ENCODE peak calls at places on chromosomes 16 and 17, in six cellular contexts. One of them, this sample, is unnamed.

GRCh38 chr17:28101919-28102318 is 59.4 kb downstream of the NLK start:
- DNase-seq in lung: no peak
- DNase-seq in GM13976: no peak
- DNase-seq in GM13977: no peak
- DNase-seq in MCF 10A: no peak
- DNase-seq in lower lobe of right lung: no peak
- DNase-seq in this sample: no peak

GRCh38 chr17:18263885-18264682 is 3.6 kb downstream of the MIEF2 start:
- DNase-seq in lung: no peak
- DNase-seq in GM13976: no peak
- DNase-seq in GM13977: no peak
- DNase-seq in MCF 10A: no peak
- DNase-seq in lower lobe of right lung: no peak
- DNase-seq in this sample: no peak

GRCh38 chr17:17200831-17201230 is 5.3 kb downstream of the PLD6 start:
- DNase-seq in lung: no peak
- DNase-seq in GM13976: no peak
- DNase-seq in GM13977: no peak
- DNase-seq in MCF 10A: no peak
- DNase-seq in lower lobe of right lung: no peak
- DNase-seq in this sample: no peak

GRCh38 chr17:82932146-82933005 is 92.6 kb upstream of the ZNF750 start:
- DNase-seq in lung: no peak
- DNase-seq in GM13976: no peak
- DNase-seq in GM13977: no peak
- DNase-seq in MCF 10A: no peak
- DNase-seq in lower lobe of right lung: peak
- DNase-seq in this sample: no peak

GRCh38 chr17:31678431-31678830 is 180.6 kb downstream of the COPRS start:
- DNase-seq in lung: no peak
- DNase-seq in GM13976: no peak
- DNase-seq in GM13977: no peak
- DNase-seq in MCF 10A: peak
- DNase-seq in lower lobe of right lung: no peak
- DNase-seq in this sample: no peak

GRCh38 chr16:8173111-8173644 is 417.1 kb downstream of the TMEM114 start:
- DNase-seq in lung: peak
- DNase-seq in GM13976: peak
- DNase-seq in GM13977: peak
- DNase-seq in MCF 10A: peak
- DNase-seq in lower lobe of right lung: peak
- DNase-seq in this sample: peak

GRCh38 chr17:80432961-80433550 is 18.1 kb downstream of the ENDOV start:
- DNase-seq in lung: no peak
- DNase-seq in GM13976: no peak
- DNase-seq in GM13977: no peak
- DNase-seq in MCF 10A: no peak
- DNase-seq in lower lobe of right lung: peak
- DNase-seq in this sample: no peak

GRCh38 chr16:87037012-87037411 is 280.2 kb downstream of the C16orf95 start:
- DNase-seq in lung: no peak
- DNase-seq in GM13976: no peak
- DNase-seq in GM13977: no peak
- DNase-seq in MCF 10A: no peak
- DNase-seq in lower lobe of right lung: no peak
- DNase-seq in this sample: no peak

GRCh38 chr16:87740441-87740840 is 25.3 kb downstream of the KLHDC4 start:
- DNase-seq in lung: no peak
- DNase-seq in GM13976: no peak
- DNase-seq in GM13977: no peak
- DNase-seq in MCF 10A: no peak
- DNase-seq in lower lobe of right lung: no peak
- DNase-seq in this sample: no peak

GRCh38 chr16:67939507-67940435 is 3.1 kb upstream of the PSMB10 start:
- DNase-seq in lung: no peak
- DNase-seq in GM13976: no peak
- DNase-seq in GM13977: no peak
- DNase-seq in MCF 10A: no peak
- DNase-seq in lower lobe of right lung: no peak
- DNase-seq in this sample: peak

GRCh38 chr17:35245196-35245486 is 2.3 kb downstream of the SLFN5 start:
- DNase-seq in lung: no peak
- DNase-seq in GM13976: no peak
- DNase-seq in GM13977: no peak
- DNase-seq in MCF 10A: peak
- DNase-seq in lower lobe of right lung: no peak
- DNase-seq in this sample: peak

GRCh38 chr16:12318661-12319463 is 342.3 kb downstream of the SNX29 start:
- DNase-seq in lung: no peak
- DNase-seq in GM13976: no peak
- DNase-seq in GM13977: no peak
- DNase-seq in MCF 10A: no peak
- DNase-seq in lower lobe of right lung: no peak
- DNase-seq in this sample: no peak

DNA sequence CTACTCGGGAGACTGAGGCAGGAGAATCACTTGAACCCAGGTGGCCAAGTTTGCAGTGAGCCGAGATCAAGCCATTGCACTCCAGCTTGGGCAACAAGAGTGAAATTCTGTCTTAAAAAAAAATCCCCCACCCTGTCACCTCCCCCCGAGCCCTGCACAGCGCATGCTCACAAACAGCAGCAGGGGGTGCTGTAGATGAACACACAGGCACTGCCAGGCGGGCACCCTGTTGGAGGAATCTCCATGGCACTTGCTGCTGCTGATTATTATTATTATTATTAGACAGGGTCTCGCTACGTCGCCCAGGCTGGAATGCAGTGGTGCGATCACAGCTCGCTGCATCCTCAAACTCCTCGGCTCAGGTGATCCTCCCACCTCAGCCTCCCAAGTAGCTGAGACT is 24.6 kb downstream of the FZD2 start:
- DNase-seq in lung: no peak
- DNase-seq in GM13976: no peak
- DNase-seq in GM13977: no peak
- DNase-seq in MCF 10A: peak
- DNase-seq in lower lobe of right lung: no peak
- DNase-seq in this sample: peak
- TF ChIP-seq CTCF in lung: no peak
- TF ChIP-seq CTCF in GM13976: peak
- TF ChIP-seq CTCF in GM13977: peak
- TF ChIP-seq CTCF in MCF 10A: no peak
- TF ChIP-seq CTCF in lower lobe of right lung: no peak
- TF ChIP-seq CTCF in this sample: no peak

DNA sequence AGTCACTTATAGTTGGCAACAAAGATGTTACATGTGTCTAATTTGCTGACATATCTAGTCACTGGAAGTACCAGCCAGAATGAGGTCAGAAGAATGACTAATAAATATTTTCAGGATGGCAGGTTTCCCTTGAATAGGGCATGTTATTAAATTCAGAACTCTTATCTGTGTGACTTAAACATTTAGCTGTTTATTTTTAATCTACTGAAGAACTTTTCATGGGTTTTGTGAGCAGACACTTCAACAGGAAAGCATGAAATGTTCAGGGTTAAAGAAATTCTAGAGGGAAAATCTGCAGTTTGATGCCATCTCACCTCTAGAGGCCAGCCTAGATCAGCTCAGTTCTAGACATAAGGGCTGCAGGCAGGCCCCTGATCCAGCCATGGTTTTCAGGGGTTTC is 13.2 kb downstream of the JPT2 start:
- DNase-seq in lung: no peak
- DNase-seq in GM13976: no peak
- DNase-seq in GM13977: no peak
- DNase-seq in MCF 10A: peak
- DNase-seq in lower lobe of right lung: no peak
- DNase-seq in this sample: no peak
- TF ChIP-seq CTCF in lung: no peak
- TF ChIP-seq CTCF in GM13976: no peak
- TF ChIP-seq CTCF in GM13977: no peak
- TF ChIP-seq CTCF in MCF 10A: peak
- TF ChIP-seq CTCF in lower lobe of right lung: no peak
- TF ChIP-seq CTCF in this sample: no peak

GRCh38 chr16:1379863-1380174 is 28.1 kb downstream of the GNPTG start:
- DNase-seq in lung: no peak
- DNase-seq in GM13976: no peak
- DNase-seq in GM13977: no peak
- DNase-seq in MCF 10A: peak
- DNase-seq in lower lobe of right lung: no peak
- DNase-seq in this sample: no peak
- TF ChIP-seq CTCF in lung: no peak
- TF ChIP-seq CTCF in GM13976: no peak
- TF ChIP-seq CTCF in GM13977: no peak
- TF ChIP-seq CTCF in MCF 10A: no peak
- TF ChIP-seq CTCF in lower lobe of right lung: no peak
- TF ChIP-seq CTCF in this sample: no peak

GRCh38 chr16:3262517-3262916 is 6.1 kb upstream of the MEFV start:
- DNase-seq in lung: no peak
- DNase-seq in GM13976: no peak
- DNase-seq in GM13977: no peak
- DNase-seq in MCF 10A: no peak
- DNase-seq in lower lobe of right lung: no peak
- DNase-seq in this sample: no peak

GRCh38 chr16:3266873-3267537 is 10.6 kb upstream of the MEFV start:
- DNase-seq in lung: no peak
- DNase-seq in GM13976: no peak
- DNase-seq in GM13977: no peak
- DNase-seq in MCF 10A: peak
- DNase-seq in lower lobe of right lung: no peak
- DNase-seq in this sample: peak

GRCh38 chr16:3268294-3268693 is 11.9 kb upstream of the MEFV start:
- DNase-seq in lung: no peak
- DNase-seq in GM13976: no peak
- DNase-seq in GM13977: no peak
- DNase-seq in MCF 10A: no peak
- DNase-seq in lower lobe of right lung: no peak
- DNase-seq in this sample: no peak

GRCh38 chr16:3259829-3260228 is 3.4 kb upstream of the MEFV start:
- DNase-seq in lung: no peak
- DNase-seq in GM13976: no peak
- DNase-seq in GM13977: no peak
- DNase-seq in MCF 10A: peak
- DNase-seq in lower lobe of right lung: no peak
- DNase-seq in this sample: no peak

GRCh38 chr16:3264137-3265036 is 8.0 kb upstream of the MEFV start:
- DNase-seq in lung: peak
- DNase-seq in GM13976: peak
- DNase-seq in GM13977: peak
- DNase-seq in MCF 10A: peak
- DNase-seq in lower lobe of right lung: peak
- DNase-seq in this sample: peak
- TF ChIP-seq CTCF in lung: no peak
- TF ChIP-seq CTCF in GM13976: peak
- TF ChIP-seq CTCF in GM13977: peak
- TF ChIP-seq CTCF in MCF 10A: peak
- TF ChIP-seq CTCF in lower lobe of right lung: peak
- TF ChIP-seq CTCF in this sample: no peak

GRCh38 chr16:50677351-50677750 is 3.8 kb downstream of the SNX20 start:
- DNase-seq in lung: no peak
- DNase-seq in GM13976: peak
- DNase-seq in GM13977: no peak
- DNase-seq in MCF 10A: no peak
- DNase-seq in lower lobe of right lung: peak
- DNase-seq in this sample: no peak
- TF ChIP-seq CTCF in lung: no peak
- TF ChIP-seq CTCF in GM13976: no peak
- TF ChIP-seq CTCF in GM13977: peak
- TF ChIP-seq CTCF in MCF 10A: peak
- TF ChIP-seq CTCF in lower lobe of right lung: peak
- TF ChIP-seq CTCF in this sample: peak

DNA sequence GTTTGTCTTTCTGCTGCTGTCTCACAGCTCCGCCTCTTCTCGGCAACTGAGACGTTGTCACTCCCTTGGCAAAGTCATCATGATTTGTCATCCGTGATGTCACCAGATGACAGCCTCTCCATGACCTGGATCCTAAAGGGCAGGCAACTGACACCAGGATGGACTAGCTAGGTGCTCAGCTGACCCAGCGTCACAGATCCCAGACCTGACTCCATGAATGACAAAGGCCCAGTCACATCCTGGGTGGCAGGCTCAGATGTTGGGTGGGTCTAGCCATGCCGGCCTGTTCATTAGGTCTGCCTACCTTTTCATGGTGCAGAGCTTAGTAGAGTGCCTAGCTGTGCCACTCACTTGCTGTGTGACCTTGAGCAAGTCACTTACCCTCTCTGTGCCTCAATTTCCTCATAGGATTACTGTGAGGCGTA is 3.8 kb upstream of the TMEM238L start:
- DNase-seq in lung: no peak
- DNase-seq in GM13976: no peak
- DNase-seq in GM13977: no peak
- DNase-seq in MCF 10A: no peak
- DNase-seq in lower lobe of right lung: no peak
- DNase-seq in this sample: peak
- TF ChIP-seq CTCF in lung: no peak
- TF ChIP-seq CTCF in GM13976: no peak
- TF ChIP-seq CTCF in GM13977: no peak
- TF ChIP-seq CTCF in MCF 10A: no peak
- TF ChIP-seq CTCF in lower lobe of right lung: no peak
- TF ChIP-seq CTCF in this sample: no peak

GRCh38 chr16:47876494-47876893 is 279.3 kb downstream of the ABCC12 start:
- DNase-seq in lung: no peak
- DNase-seq in GM13976: no peak
- DNase-seq in GM13977: no peak
- DNase-seq in MCF 10A: no peak
- DNase-seq in lower lobe of right lung: no peak
- DNase-seq in this sample: no peak

GRCh38 chr16:47872228-47872627 is 283.6 kb downstream of the ABCC12 start:
- DNase-seq in lung: no peak
- DNase-seq in GM13976: no peak
- DNase-seq in GM13977: no peak
- DNase-seq in MCF 10A: peak
- DNase-seq in lower lobe of right lung: no peak
- DNase-seq in this sample: no peak

GRCh38 chr16:47877166-47877565 is 278.6 kb downstream of the ABCC12 start:
- DNase-seq in lung: no peak
- DNase-seq in GM13976: no peak
- DNase-seq in GM13977: no peak
- DNase-seq in MCF 10A: no peak
- DNase-seq in lower lobe of right lung: no peak
- DNase-seq in this sample: no peak

GRCh38 chr16:47873434-47873833 is 282.4 kb downstream of the ABCC12 start:
- DNase-seq in lung: no peak
- DNase-seq in GM13976: no peak
- DNase-seq in GM13977: no peak
- DNase-seq in MCF 10A: peak
- DNase-seq in lower lobe of right lung: no peak
- DNase-seq in this sample: peak
- TF ChIP-seq CTCF in lung: no peak
- TF ChIP-seq CTCF in GM13976: peak
- TF ChIP-seq CTCF in GM13977: peak
- TF ChIP-seq CTCF in MCF 10A: no peak
- TF ChIP-seq CTCF in lower lobe of right lung: no peak
- TF ChIP-seq CTCF in this sample: no peak

DNA sequence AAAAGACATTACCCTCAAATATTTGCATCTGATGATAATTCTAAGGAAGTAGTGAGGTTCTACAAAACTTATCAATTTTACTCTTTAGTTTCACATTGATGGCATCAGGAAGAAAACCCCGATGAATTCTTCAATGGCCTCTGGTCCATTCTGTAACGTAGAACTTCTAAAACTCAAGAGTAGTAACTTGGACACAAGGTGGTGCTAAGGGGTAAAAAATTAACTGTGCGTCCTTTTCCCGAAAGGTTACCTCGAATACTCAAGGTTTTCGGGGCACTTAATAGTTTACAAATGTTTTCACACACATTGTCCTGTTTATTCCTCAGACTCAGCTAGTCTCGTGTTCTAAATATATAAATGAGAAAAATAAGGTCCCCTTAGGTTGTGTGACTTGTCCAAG is 517.3 kb upstream of the ZFHX3 start:
- DNase-seq in lung: no peak
- DNase-seq in GM13976: no peak
- DNase-seq in GM13977: no peak
- DNase-seq in MCF 10A: peak
- DNase-seq in lower lobe of right lung: no peak
- DNase-seq in this sample: no peak
- TF ChIP-seq CTCF in lung: no peak
- TF ChIP-seq CTCF in GM13976: no peak
- TF ChIP-seq CTCF in GM13977: no peak
- TF ChIP-seq CTCF in MCF 10A: peak
- TF ChIP-seq CTCF in lower lobe of right lung: peak
- TF ChIP-seq CTCF in this sample: no peak